ENCODE peak calls at places on chromosome 6, in five cellular contexts. One of them, this sample, is unnamed.

GRCh38 chr6:2819891-2820814 is 21.5 kb downstream of the SERPINB1 start:
- DNase-seq in H1: no peak
- DNase-seq in HCT116: no peak
- DNase-seq in SK-N-SH: no peak
- DNase-seq in HepG2: no peak
- DNase-seq in this sample: no peak

GRCh38 chr6:44925100-44925739 is 402.9 kb upstream of the RUNX2 start:
- DNase-seq in HepG2: peak; percentile 44
- DNase-seq in H1: no peak
- DNase-seq in SK-N-SH: peak; percentile 27
- DNase-seq in HCT116: no peak
- DNase-seq in this sample: no peak

GRCh38 chr6:46262928-46263708 is 92.3 kb upstream of the ENPP5 start:
- DNase-seq in HCT116: no peak
- DNase-seq in HepG2: no peak
- DNase-seq in SK-N-SH: no peak
- DNase-seq in H1: no peak
- DNase-seq in this sample: no peak

GRCh38 chr6:129865013-129865412 is 3.9 kb upstream of the TMEM244 start:
- DNase-seq in SK-N-SH: no peak
- DNase-seq in HepG2: peak; percentile 13
- DNase-seq in H1: no peak
- DNase-seq in HCT116: no peak
- DNase-seq in this sample: no peak

GRCh38 chr6:137744877-137745276 is 122.2 kb upstream of the TNFAIP3 start:
- DNase-seq in HepG2: no peak
- DNase-seq in H1: no peak
- DNase-seq in SK-N-SH: no peak
- DNase-seq in HCT116: no peak
- DNase-seq in this sample: no peak

GRCh38 chr6:148192310-148192709 is 150.3 kb upstream of the SASH1 start:
- DNase-seq in SK-N-SH: no peak
- DNase-seq in HepG2: no peak
- DNase-seq in H1: no peak
- DNase-seq in HCT116: no peak
- DNase-seq in this sample: peak; percentile 41

GRCh38 chr6:33213166-33213988 is 5.1 kb downstream of the RING1 start:
- DNase-seq in HepG2: no peak
- DNase-seq in SK-N-SH: peak; percentile 79
- DNase-seq in HCT116: no peak
- DNase-seq in H1: peak; percentile 79
- DNase-seq in this sample: no peak

GRCh38 chr6:34239893-34240292 is 3.2 kb downstream of the HMGA1 start:
- DNase-seq in H1: no peak
- DNase-seq in HepG2: no peak
- DNase-seq in HCT116: no peak
- DNase-seq in SK-N-SH: no peak
- DNase-seq in this sample: no peak

GRCh38 chr6:34391023-34391485 is 1.4 kb downstream of the NUDT3 start:
- DNase-seq in H1: no peak
- DNase-seq in HepG2: peak; percentile 85
- DNase-seq in HCT116: no peak
- DNase-seq in SK-N-SH: peak; percentile 37
- DNase-seq in this sample: peak; percentile 53

GRCh38 chr6:166864333-166864732 is 92.0 kb downstream of the RNASET2 start:
- DNase-seq in HCT116: no peak
- DNase-seq in HepG2: no peak
- DNase-seq in SK-N-SH: no peak
- DNase-seq in H1: no peak
- DNase-seq in this sample: no peak

GRCh38 chr6:100482698-100483097 is 18.0 kb upstream of the SIM1 start:
- DNase-seq in HCT116: no peak
- DNase-seq in H1: no peak
- DNase-seq in HepG2: peak; percentile 60
- DNase-seq in SK-N-SH: no peak
- DNase-seq in this sample: no peak

GRCh38 chr6:63716169-63716568 is 80.6 kb downstream of the PHF3 start:
- DNase-seq in HepG2: no peak
- DNase-seq in H1: no peak
- DNase-seq in HCT116: no peak
- DNase-seq in SK-N-SH: no peak
- DNase-seq in this sample: no peak

GRCh38 chr6:146850238-146850896 is 251.6 kb downstream of the ADGB start:
- DNase-seq in H1: no peak
- DNase-seq in HepG2: no peak
- DNase-seq in SK-N-SH: no peak
- DNase-seq in HCT116: no peak
- DNase-seq in this sample: no peak

GRCh38 chr6:135675026-135675425 is 176.5 kb upstream of the PDE7B start:
- DNase-seq in HepG2: no peak
- DNase-seq in H1: no peak
- DNase-seq in SK-N-SH: no peak
- DNase-seq in HCT116: no peak
- DNase-seq in this sample: no peak

GRCh38 chr6:120010075-120010474 is 660.5 kb upstream of the MAN1A1 start:
- DNase-seq in SK-N-SH: no peak
- DNase-seq in HCT116: no peak
- DNase-seq in H1: no peak
- DNase-seq in HepG2: no peak
- DNase-seq in this sample: no peak

GRCh38 chr6:104281370-104281769 is 578.3 kb downstream of the HACE1 start:
- DNase-seq in HepG2: no peak
- DNase-seq in SK-N-SH: no peak
- DNase-seq in HCT116: peak; percentile 6
- DNase-seq in H1: peak; percentile 49
- DNase-seq in this sample: peak; percentile 22
- TF ChIP-seq JUND in HepG2: no peak
- TF ChIP-seq JUND in SK-N-SH: no peak
- TF ChIP-seq JUND in HCT116: no peak
- TF ChIP-seq JUND in H1: no peak
- TF ChIP-seq JUND in this sample: no peak

GRCh38 chr6:139939189-139939979 is 564.9 kb upstream of the CITED2 start:
- DNase-seq in HCT116: no peak
- DNase-seq in HepG2: no peak
- DNase-seq in SK-N-SH: no peak
- DNase-seq in H1: no peak
- DNase-seq in this sample: no peak

GRCh38 chr6:139941826-139942225 is 567.4 kb upstream of the CITED2 start:
- DNase-seq in HepG2: no peak
- DNase-seq in HCT116: no peak
- DNase-seq in SK-N-SH: no peak
- DNase-seq in H1: no peak
- DNase-seq in this sample: no peak

GRCh38 chr6:139943391-139943790 is 568.9 kb upstream of the CITED2 start:
- DNase-seq in SK-N-SH: no peak
- DNase-seq in HepG2: peak; percentile 12
- DNase-seq in HCT116: no peak
- DNase-seq in H1: no peak
- DNase-seq in this sample: no peak

GRCh38 chr6:139942333-139942732 is 567.9 kb upstream of the CITED2 start:
- DNase-seq in HepG2: no peak
- DNase-seq in H1: no peak
- DNase-seq in HCT116: no peak
- DNase-seq in SK-N-SH: no peak
- DNase-seq in this sample: no peak

GRCh38 chr6:139940741-139941712 is 566.6 kb upstream of the CITED2 start:
- DNase-seq in H1: no peak
- DNase-seq in SK-N-SH: no peak
- DNase-seq in HepG2: no peak
- DNase-seq in HCT116: no peak
- DNase-seq in this sample: no peak
- TF ChIP-seq JUND in H1: no peak
- TF ChIP-seq JUND in SK-N-SH: no peak
- TF ChIP-seq JUND in HepG2: no peak
- TF ChIP-seq JUND in HCT116: no peak
- TF ChIP-seq JUND in this sample: no peak

GRCh38 chr6:144474904-144475303 is 189.8 kb downstream of the UTRN start:
- DNase-seq in HepG2: no peak
- DNase-seq in H1: no peak
- DNase-seq in HCT116: no peak
- DNase-seq in SK-N-SH: no peak
- DNase-seq in this sample: no peak
- TF ChIP-seq JUND in HepG2: no peak
- TF ChIP-seq JUND in H1: no peak
- TF ChIP-seq JUND in HCT116: no peak
- TF ChIP-seq JUND in SK-N-SH: no peak
- TF ChIP-seq JUND in this sample: no peak

DNA sequence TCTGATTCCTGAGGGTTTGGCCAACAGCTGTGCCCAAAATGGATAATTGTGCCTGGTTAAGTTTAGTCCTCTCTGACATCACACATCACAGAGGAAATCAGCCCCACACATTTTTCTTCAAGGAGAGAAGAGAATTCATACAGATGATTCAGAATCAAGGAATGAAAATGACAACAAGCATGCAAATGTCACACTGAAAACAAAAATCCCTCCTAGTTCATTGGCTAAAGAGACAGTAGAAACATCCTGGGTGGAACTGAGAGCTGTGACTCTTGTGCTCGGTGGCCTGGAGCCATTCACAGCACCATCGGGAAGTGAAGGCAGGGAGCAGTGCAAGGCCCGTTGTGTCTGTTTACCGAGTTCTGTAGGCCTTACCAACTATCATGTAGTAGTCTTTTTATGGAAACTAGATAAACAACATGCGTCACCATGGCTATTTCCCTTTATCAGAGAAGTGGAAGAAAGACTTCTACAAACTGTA is 81.7 kb upstream of the TENT5A start:
- DNase-seq in SK-N-SH: no peak
- DNase-seq in HepG2: no peak
- DNase-seq in HCT116: no peak
- DNase-seq in H1: no peak
- DNase-seq in this sample: no peak
- TF ChIP-seq JUND in SK-N-SH: peak; percentile 20
- TF ChIP-seq JUND in HepG2: no peak
- TF ChIP-seq JUND in HCT116: no peak
- TF ChIP-seq JUND in H1: no peak
- TF ChIP-seq JUND in this sample: no peak

GRCh38 chr6:47603227-47603626 is 95.2 kb upstream of the ADGRF4 start:
- DNase-seq in SK-N-SH: no peak
- DNase-seq in HCT116: no peak
- DNase-seq in H1: no peak
- DNase-seq in HepG2: no peak
- DNase-seq in this sample: no peak

GRCh38 chr6:47598367-47598766 is 100.0 kb upstream of the ADGRF4 start:
- DNase-seq in SK-N-SH: no peak
- DNase-seq in H1: no peak
- DNase-seq in HepG2: no peak
- DNase-seq in HCT116: no peak
- DNase-seq in this sample: no peak

GRCh38 chr6:47599512-47599911 is 98.9 kb upstream of the ADGRF4 start:
- DNase-seq in HCT116: no peak
- DNase-seq in SK-N-SH: no peak
- DNase-seq in H1: no peak
- DNase-seq in HepG2: no peak
- DNase-seq in this sample: no peak

GRCh38 chr6:47603995-47604394 is 94.4 kb upstream of the ADGRF4 start:
- DNase-seq in HepG2: no peak
- DNase-seq in H1: no peak
- DNase-seq in HCT116: no peak
- DNase-seq in SK-N-SH: no peak
- DNase-seq in this sample: no peak
- TF ChIP-seq JUND in HepG2: no peak
- TF ChIP-seq JUND in H1: no peak
- TF ChIP-seq JUND in HCT116: no peak
- TF ChIP-seq JUND in SK-N-SH: no peak
- TF ChIP-seq JUND in this sample: no peak

GRCh38 chr6:162864901-162865300 is 137.1 kb downstream of the PACRG start:
- DNase-seq in HepG2: no peak
- DNase-seq in HCT116: no peak
- DNase-seq in SK-N-SH: no peak
- DNase-seq in H1: no peak
- DNase-seq in this sample: no peak

GRCh38 chr6:162871966-162872365 is 144.2 kb downstream of the PACRG start:
- DNase-seq in HCT116: no peak
- DNase-seq in HepG2: no peak
- DNase-seq in SK-N-SH: no peak
- DNase-seq in H1: no peak
- DNase-seq in this sample: no peak

GRCh38 chr6:162862941-162863340 is 135.2 kb downstream of the PACRG start:
- DNase-seq in HepG2: no peak
- DNase-seq in H1: no peak
- DNase-seq in HCT116: no peak
- DNase-seq in SK-N-SH: no peak
- DNase-seq in this sample: no peak

GRCh38 chr6:162873537-162873936 is 145.8 kb downstream of the PACRG start:
- DNase-seq in SK-N-SH: no peak
- DNase-seq in HCT116: no peak
- DNase-seq in HepG2: no peak
- DNase-seq in H1: no peak
- DNase-seq in this sample: no peak

DNA sequence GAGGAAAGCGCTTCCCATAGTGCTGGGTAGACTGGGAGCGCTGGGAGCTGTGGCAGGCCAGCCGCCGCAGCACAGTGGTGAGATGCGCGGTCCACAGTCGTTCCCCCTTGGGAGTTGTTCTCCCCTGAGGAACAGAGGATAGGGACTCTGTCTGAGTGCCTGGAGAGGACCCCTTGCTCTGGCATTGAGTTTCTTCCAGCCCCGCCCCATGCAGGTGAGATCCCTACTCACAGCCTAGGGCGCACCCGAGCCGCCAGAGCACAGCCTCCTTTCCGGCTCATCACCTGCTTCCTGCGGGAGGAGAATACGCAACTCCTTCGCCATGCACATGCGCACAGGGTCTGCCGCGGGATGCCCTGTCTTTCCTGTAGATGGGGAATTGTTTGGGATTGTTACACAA is 140.6 kb downstream of the PACRG start:
- DNase-seq in HCT116: no peak
- DNase-seq in SK-N-SH: no peak
- DNase-seq in HepG2: no peak
- DNase-seq in H1: no peak
- DNase-seq in this sample: no peak
- TF ChIP-seq JUND in HCT116: no peak
- TF ChIP-seq JUND in SK-N-SH: no peak
- TF ChIP-seq JUND in HepG2: no peak
- TF ChIP-seq JUND in H1: no peak
- TF ChIP-seq JUND in this sample: no peak

This sample was measured in T47D.